ENCODE peak calls at places on chromosome X, in ten cellular contexts. One of them, this sample, is unnamed.

GRCh38 chrX:27583976-27584375 is 6.2 kb upstream of the DCAF8L2 start:
- DNase-seq in anterior cingulate cortex: no peak
- DNase-seq in HFF-Myc: no peak
- DNase-seq in choroid plexus epithelial cell: peak; percentile 14
- DNase-seq in T follicular helper cell: no peak
- DNase-seq in SHP77 treated with DMSO at 0.1 percent for 48 hours: no peak
- DNase-seq in NCI-H2029: no peak
- DNase-seq in left cardiac atrium: no peak
- DNase-seq in iPS-NIHi11: no peak
- DNase-seq in Right ventricle myocardium superior: no peak
- DNase-seq in this sample: no peak

GRCh38 chrX:19655032-19655431 is 139.7 kb upstream of the MAP3K15 start:
- DNase-seq in left cardiac atrium: no peak
- DNase-seq in HFF-Myc: no peak
- DNase-seq in anterior cingulate cortex: no peak
- DNase-seq in NCI-H2029: no peak
- DNase-seq in SHP77 treated with DMSO at 0.1 percent for 48 hours: no peak
- DNase-seq in iPS-NIHi11: no peak
- DNase-seq in Right ventricle myocardium superior: no peak
- DNase-seq in choroid plexus epithelial cell: no peak
- DNase-seq in T follicular helper cell: no peak
- DNase-seq in this sample: no peak

GRCh38 chrX:136555694-136556093 is 23.7 kb downstream of the VGLL1 start:
- DNase-seq in SHP77 treated with DMSO at 0.1 percent for 48 hours: no peak
- DNase-seq in iPS-NIHi11: no peak
- DNase-seq in NCI-H2029: no peak
- DNase-seq in anterior cingulate cortex: no peak
- DNase-seq in left cardiac atrium: no peak
- DNase-seq in T follicular helper cell: no peak
- DNase-seq in HFF-Myc: no peak
- DNase-seq in choroid plexus epithelial cell: no peak
- DNase-seq in Right ventricle myocardium superior: no peak
- DNase-seq in this sample: no peak

GRCh38 chrX:120457766-120458180 is 11.3 kb downstream of the LAMP2 start:
- DNase-seq in choroid plexus epithelial cell: peak; percentile 90
- DNase-seq in SHP77 treated with DMSO at 0.1 percent for 48 hours: no peak
- DNase-seq in HFF-Myc: peak; percentile 38
- DNase-seq in anterior cingulate cortex: no peak
- DNase-seq in T follicular helper cell: no peak
- DNase-seq in Right ventricle myocardium superior: no peak
- DNase-seq in iPS-NIHi11: no peak
- DNase-seq in NCI-H2029: no peak
- DNase-seq in left cardiac atrium: no peak
- DNase-seq in this sample: no peak

GRCh38 chrX:65643046-65643785 is 24.2 kb upstream of the MSN start:
- DNase-seq in iPS-NIHi11: no peak
- DNase-seq in choroid plexus epithelial cell: peak; percentile 10
- DNase-seq in anterior cingulate cortex: no peak
- DNase-seq in HFF-Myc: no peak
- DNase-seq in left cardiac atrium: no peak
- DNase-seq in Right ventricle myocardium superior: no peak
- DNase-seq in NCI-H2029: no peak
- DNase-seq in T follicular helper cell: no peak
- DNase-seq in SHP77 treated with DMSO at 0.1 percent for 48 hours: no peak
- DNase-seq in this sample: no peak

GRCh38 chrX:11757729-11758399 is at the start of gene MSL3:
- DNase-seq in anterior cingulate cortex: peak; percentile 44
- DNase-seq in choroid plexus epithelial cell: peak; percentile 56
- DNase-seq in left cardiac atrium: peak; percentile 71
- DNase-seq in HFF-Myc: no peak
- DNase-seq in T follicular helper cell: peak; percentile 50
- DNase-seq in SHP77 treated with DMSO at 0.1 percent for 48 hours: no peak
- DNase-seq in Right ventricle myocardium superior: peak; percentile 77
- DNase-seq in NCI-H2029: peak; percentile 17
- DNase-seq in iPS-NIHi11: peak; percentile 64
- DNase-seq in this sample: no peak

GRCh38 chrX:136146614-136147319 is 566 bp upstream of the FHL1 start:
- DNase-seq in iPS-NIHi11: peak; percentile 43
- DNase-seq in T follicular helper cell: no peak
- DNase-seq in anterior cingulate cortex: no peak
- DNase-seq in Right ventricle myocardium superior: peak; percentile 60
- DNase-seq in SHP77 treated with DMSO at 0.1 percent for 48 hours: no peak
- DNase-seq in left cardiac atrium: peak; percentile 50
- DNase-seq in NCI-H2029: no peak
- DNase-seq in choroid plexus epithelial cell: no peak
- DNase-seq in HFF-Myc: no peak
- DNase-seq in this sample: no peak

GRCh38 chrX:124594017-124594651 is 247.8 kb downstream of the SH2D1A start:
- DNase-seq in Right ventricle myocardium superior: no peak
- DNase-seq in iPS-NIHi11: no peak
- DNase-seq in choroid plexus epithelial cell: no peak
- DNase-seq in left cardiac atrium: no peak
- DNase-seq in anterior cingulate cortex: no peak
- DNase-seq in T follicular helper cell: no peak
- DNase-seq in SHP77 treated with DMSO at 0.1 percent for 48 hours: no peak
- DNase-seq in NCI-H2029: peak; percentile 10
- DNase-seq in HFF-Myc: no peak
- DNase-seq in this sample: no peak

GRCh38 chrX:10326578-10326977 is 169.8 kb downstream of the CLCN4 start:
- DNase-seq in Right ventricle myocardium superior: peak; percentile 25
- DNase-seq in SHP77 treated with DMSO at 0.1 percent for 48 hours: no peak
- DNase-seq in iPS-NIHi11: no peak
- DNase-seq in T follicular helper cell: no peak
- DNase-seq in NCI-H2029: no peak
- DNase-seq in choroid plexus epithelial cell: peak; percentile 71
- DNase-seq in left cardiac atrium: peak; percentile 25
- DNase-seq in anterior cingulate cortex: no peak
- DNase-seq in HFF-Myc: peak; percentile 14
- DNase-seq in this sample: no peak

GRCh38 chrX:20951016-20951795 is 423.0 kb upstream of the CNKSR2 start:
- DNase-seq in T follicular helper cell: no peak
- DNase-seq in NCI-H2029: no peak
- DNase-seq in SHP77 treated with DMSO at 0.1 percent for 48 hours: no peak
- DNase-seq in left cardiac atrium: no peak
- DNase-seq in Right ventricle myocardium superior: no peak
- DNase-seq in HFF-Myc: no peak
- DNase-seq in anterior cingulate cortex: no peak
- DNase-seq in iPS-NIHi11: no peak
- DNase-seq in choroid plexus epithelial cell: no peak
- DNase-seq in this sample: no peak

GRCh38 chrX:37685452-37686347 is at the start of gene XK:
- DNase-seq in T follicular helper cell: no peak
- DNase-seq in iPS-NIHi11: peak; percentile 50
- DNase-seq in anterior cingulate cortex: no peak
- DNase-seq in SHP77 treated with DMSO at 0.1 percent for 48 hours: peak; percentile 33
- DNase-seq in NCI-H2029: peak; percentile 29
- DNase-seq in choroid plexus epithelial cell: peak; percentile 39
- DNase-seq in HFF-Myc: no peak
- DNase-seq in Right ventricle myocardium superior: peak; percentile 62
- DNase-seq in left cardiac atrium: peak; percentile 53
- DNase-seq in this sample: peak; percentile 56

GRCh38 chrX:48939417-48940228 is 17.8 kb downstream of the OTUD5 start:
- DNase-seq in T follicular helper cell: no peak
- DNase-seq in choroid plexus epithelial cell: no peak
- DNase-seq in SHP77 treated with DMSO at 0.1 percent for 48 hours: no peak
- DNase-seq in Right ventricle myocardium superior: no peak
- DNase-seq in NCI-H2029: no peak
- DNase-seq in HFF-Myc: no peak
- DNase-seq in iPS-NIHi11: no peak
- DNase-seq in anterior cingulate cortex: no peak
- DNase-seq in left cardiac atrium: no peak
- DNase-seq in this sample: no peak

GRCh38 chrX:42944381-42944998 is 166.5 kb upstream of the PPP1R2C start:
- DNase-seq in SHP77 treated with DMSO at 0.1 percent for 48 hours: no peak
- DNase-seq in anterior cingulate cortex: no peak
- DNase-seq in Right ventricle myocardium superior: no peak
- DNase-seq in HFF-Myc: no peak
- DNase-seq in NCI-H2029: no peak
- DNase-seq in left cardiac atrium: no peak
- DNase-seq in T follicular helper cell: no peak
- DNase-seq in choroid plexus epithelial cell: no peak
- DNase-seq in iPS-NIHi11: no peak
- DNase-seq in this sample: no peak

GRCh38 chrX:29281078-29281742 is 694.0 kb downstream of the IL1RAPL1 start:
- DNase-seq in Right ventricle myocardium superior: no peak
- DNase-seq in SHP77 treated with DMSO at 0.1 percent for 48 hours: no peak
- DNase-seq in T follicular helper cell: no peak
- DNase-seq in anterior cingulate cortex: no peak
- DNase-seq in iPS-NIHi11: no peak
- DNase-seq in HFF-Myc: no peak
- DNase-seq in NCI-H2029: no peak
- DNase-seq in left cardiac atrium: no peak
- DNase-seq in choroid plexus epithelial cell: no peak
- DNase-seq in this sample: no peak

GRCh38 chrX:20315140-20315539 is 48.4 kb upstream of the RPS6KA3 start:
- DNase-seq in left cardiac atrium: no peak
- DNase-seq in choroid plexus epithelial cell: no peak
- DNase-seq in anterior cingulate cortex: no peak
- DNase-seq in SHP77 treated with DMSO at 0.1 percent for 48 hours: no peak
- DNase-seq in Right ventricle myocardium superior: no peak
- DNase-seq in T follicular helper cell: no peak
- DNase-seq in NCI-H2029: no peak
- DNase-seq in HFF-Myc: no peak
- DNase-seq in iPS-NIHi11: no peak
- DNase-seq in this sample: no peak

GRCh38 chrX:17656035-17656418 is 81.3 kb upstream of the SCML1 start:
- DNase-seq in choroid plexus epithelial cell: no peak
- DNase-seq in NCI-H2029: no peak
- DNase-seq in HFF-Myc: no peak
- DNase-seq in T follicular helper cell: no peak
- DNase-seq in anterior cingulate cortex: no peak
- DNase-seq in left cardiac atrium: no peak
- DNase-seq in iPS-NIHi11: peak; percentile 30
- DNase-seq in SHP77 treated with DMSO at 0.1 percent for 48 hours: no peak
- DNase-seq in Right ventricle myocardium superior: no peak
- DNase-seq in this sample: no peak

GRCh38 chrX:31021537-31021936 is 50.3 kb downstream of the FTHL17 start:
- DNase-seq in iPS-NIHi11: no peak
- DNase-seq in left cardiac atrium: no peak
- DNase-seq in choroid plexus epithelial cell: peak; percentile 2
- DNase-seq in SHP77 treated with DMSO at 0.1 percent for 48 hours: no peak
- DNase-seq in T follicular helper cell: no peak
- DNase-seq in Right ventricle myocardium superior: peak; percentile 46
- DNase-seq in HFF-Myc: no peak
- DNase-seq in NCI-H2029: no peak
- DNase-seq in anterior cingulate cortex: no peak
- DNase-seq in this sample: no peak

GRCh38 chrX:39857780-39858179 is 240.0 kb downstream of the BCOR start:
- DNase-seq in SHP77 treated with DMSO at 0.1 percent for 48 hours: no peak
- DNase-seq in left cardiac atrium: no peak
- DNase-seq in HFF-Myc: no peak
- DNase-seq in Right ventricle myocardium superior: no peak
- DNase-seq in anterior cingulate cortex: no peak
- DNase-seq in T follicular helper cell: no peak
- DNase-seq in NCI-H2029: no peak
- DNase-seq in choroid plexus epithelial cell: no peak
- DNase-seq in iPS-NIHi11: no peak
- DNase-seq in this sample: no peak

GRCh38 chrX:50827996-50828395 is 14.0 kb upstream of the SHROOM4 start:
- DNase-seq in SHP77 treated with DMSO at 0.1 percent for 48 hours: no peak
- DNase-seq in T follicular helper cell: no peak
- DNase-seq in NCI-H2029: no peak
- DNase-seq in HFF-Myc: no peak
- DNase-seq in iPS-NIHi11: no peak
- DNase-seq in choroid plexus epithelial cell: no peak
- DNase-seq in anterior cingulate cortex: no peak
- DNase-seq in Right ventricle myocardium superior: no peak
- DNase-seq in left cardiac atrium: no peak
- DNase-seq in this sample: no peak

GRCh38 chrX:38426785-38427184 is 74.4 kb downstream of the OTC start:
- DNase-seq in iPS-NIHi11: no peak
- DNase-seq in anterior cingulate cortex: no peak
- DNase-seq in HFF-Myc: no peak
- DNase-seq in T follicular helper cell: no peak
- DNase-seq in Right ventricle myocardium superior: no peak
- DNase-seq in choroid plexus epithelial cell: peak; percentile 12
- DNase-seq in left cardiac atrium: no peak
- DNase-seq in SHP77 treated with DMSO at 0.1 percent for 48 hours: no peak
- DNase-seq in NCI-H2029: peak; percentile 12
- DNase-seq in this sample: no peak

GRCh38 chrX:10015711-10016515 is 48.8 kb downstream of the CLDN34 start:
- DNase-seq in NCI-H2029: no peak
- DNase-seq in choroid plexus epithelial cell: no peak
- DNase-seq in Right ventricle myocardium superior: peak; percentile 67
- DNase-seq in HFF-Myc: no peak
- DNase-seq in SHP77 treated with DMSO at 0.1 percent for 48 hours: no peak
- DNase-seq in iPS-NIHi11: no peak
- DNase-seq in T follicular helper cell: no peak
- DNase-seq in left cardiac atrium: peak; percentile 74
- DNase-seq in anterior cingulate cortex: no peak
- DNase-seq in this sample: no peak

GRCh38 chrX:105460366-105460765 is 239.9 kb upstream of the TEX13A start:
- DNase-seq in T follicular helper cell: no peak
- DNase-seq in iPS-NIHi11: no peak
- DNase-seq in HFF-Myc: no peak
- DNase-seq in left cardiac atrium: no peak
- DNase-seq in NCI-H2029: no peak
- DNase-seq in choroid plexus epithelial cell: peak; percentile 86
- DNase-seq in Right ventricle myocardium superior: no peak
- DNase-seq in SHP77 treated with DMSO at 0.1 percent for 48 hours: no peak
- DNase-seq in anterior cingulate cortex: no peak
- DNase-seq in this sample: no peak

GRCh38 chrX:41720125-41720780 is 3.7 kb upstream of the GPR82 start:
- DNase-seq in SHP77 treated with DMSO at 0.1 percent for 48 hours: no peak
- DNase-seq in NCI-H2029: no peak
- DNase-seq in T follicular helper cell: no peak
- DNase-seq in choroid plexus epithelial cell: peak; percentile 58
- DNase-seq in left cardiac atrium: no peak
- DNase-seq in anterior cingulate cortex: no peak
- DNase-seq in HFF-Myc: no peak
- DNase-seq in Right ventricle myocardium superior: no peak
- DNase-seq in iPS-NIHi11: no peak
- DNase-seq in this sample: no peak

GRCh38 chrX:154334496-154334895 is 38.9 kb downstream of the TKTL1 start:
- DNase-seq in HFF-Myc: no peak
- DNase-seq in choroid plexus epithelial cell: peak; percentile 30
- DNase-seq in NCI-H2029: no peak
- DNase-seq in T follicular helper cell: no peak
- DNase-seq in SHP77 treated with DMSO at 0.1 percent for 48 hours: no peak
- DNase-seq in iPS-NIHi11: no peak
- DNase-seq in Right ventricle myocardium superior: no peak
- DNase-seq in anterior cingulate cortex: no peak
- DNase-seq in left cardiac atrium: no peak
- DNase-seq in this sample: no peak

GRCh38 chrX:150870487-150871340 is 27.8 kb downstream of the CD99L2 start:
- DNase-seq in T follicular helper cell: no peak
- DNase-seq in anterior cingulate cortex: no peak
- DNase-seq in choroid plexus epithelial cell: peak; percentile 28
- DNase-seq in HFF-Myc: no peak
- DNase-seq in SHP77 treated with DMSO at 0.1 percent for 48 hours: no peak
- DNase-seq in NCI-H2029: no peak
- DNase-seq in iPS-NIHi11: no peak
- DNase-seq in Right ventricle myocardium superior: no peak
- DNase-seq in left cardiac atrium: no peak
- DNase-seq in this sample: no peak

GRCh38 chrX:1535241-1536041 is 1.5 kb downstream of the P2RY8 start:
- DNase-seq in T follicular helper cell: peak; percentile 12
- DNase-seq in HFF-Myc: no peak
- DNase-seq in left cardiac atrium: no peak
- DNase-seq in SHP77 treated with DMSO at 0.1 percent for 48 hours: no peak
- DNase-seq in anterior cingulate cortex: no peak
- DNase-seq in choroid plexus epithelial cell: no peak
- DNase-seq in NCI-H2029: no peak
- DNase-seq in Right ventricle myocardium superior: no peak
- DNase-seq in iPS-NIHi11: no peak
- DNase-seq in this sample: no peak